ENCODE peak calls at places on chromosomes 2 and 18, in nine cellular contexts. One of them, this sample, is unnamed.
A peak's percentile ranks its signal among the peaks of the same experiment; 100 is the strongest.

GRCh38 chr2:229127471-229127870 is 143.6 kb downstream of the PID1 start:
- DNase-seq in myocyte: no peak
- DNase-seq in brain microvascular endothelial cell: no peak
- DNase-seq in HT1080: no peak
- DNase-seq in memory B cell: no peak
- DNase-seq in NCI-H1694: no peak
- DNase-seq in CD4-positive, CD25-positive, alpha-beta regulatory T cell: no peak
- DNase-seq in COR-L47: no peak
- DNase-seq in Kasumi-1: no peak
- DNase-seq in this sample: no peak

GRCh38 chr2:156907806-156908205 is 349.7 kb upstream of the GALNT5 start:
- DNase-seq in myocyte: no peak
- DNase-seq in brain microvascular endothelial cell: no peak
- DNase-seq in HT1080: no peak
- DNase-seq in memory B cell: no peak
- DNase-seq in NCI-H1694: no peak
- DNase-seq in CD4-positive, CD25-positive, alpha-beta regulatory T cell: no peak
- DNase-seq in COR-L47: no peak
- DNase-seq in Kasumi-1: no peak
- DNase-seq in this sample: peak; percentile 21

GRCh38 chr2:119549236-119549635 is 5.0 kb downstream of the CFAP221 start:
- DNase-seq in myocyte: peak; percentile 18
- DNase-seq in brain microvascular endothelial cell: no peak
- DNase-seq in HT1080: no peak
- DNase-seq in memory B cell: no peak
- DNase-seq in NCI-H1694: peak; percentile 5
- DNase-seq in CD4-positive, CD25-positive, alpha-beta regulatory T cell: no peak
- DNase-seq in COR-L47: no peak
- DNase-seq in Kasumi-1: no peak
- DNase-seq in this sample: no peak

GRCh38 chr18:42929857-42930256 is 185.6 kb downstream of the RIT2 start:
- DNase-seq in myocyte: no peak
- DNase-seq in brain microvascular endothelial cell: peak; percentile 45
- DNase-seq in HT1080: peak; percentile 81
- DNase-seq in memory B cell: no peak
- DNase-seq in NCI-H1694: no peak
- DNase-seq in CD4-positive, CD25-positive, alpha-beta regulatory T cell: no peak
- DNase-seq in COR-L47: no peak
- DNase-seq in Kasumi-1: no peak
- DNase-seq in this sample: no peak

GRCh38 chr2:237738255-237738654 is 60.3 kb upstream of the RBM44 start:
- DNase-seq in myocyte: no peak
- DNase-seq in brain microvascular endothelial cell: no peak
- DNase-seq in HT1080: no peak
- DNase-seq in memory B cell: no peak
- DNase-seq in NCI-H1694: no peak
- DNase-seq in CD4-positive, CD25-positive, alpha-beta regulatory T cell: no peak
- DNase-seq in COR-L47: no peak
- DNase-seq in Kasumi-1: no peak
- DNase-seq in this sample: no peak

GRCh38 chr2:74138952-74139323 is 8.8 kb downstream of the BOLA3 start:
- DNase-seq in myocyte: no peak
- DNase-seq in brain microvascular endothelial cell: no peak
- DNase-seq in HT1080: no peak
- DNase-seq in memory B cell: no peak
- DNase-seq in NCI-H1694: no peak
- DNase-seq in CD4-positive, CD25-positive, alpha-beta regulatory T cell: no peak
- DNase-seq in COR-L47: no peak
- DNase-seq in Kasumi-1: no peak
- DNase-seq in this sample: no peak

GRCh38 chr18:48124857-48125626 is 194.6 kb upstream of the SMAD2 start:
- DNase-seq in myocyte: no peak
- DNase-seq in brain microvascular endothelial cell: no peak
- DNase-seq in HT1080: no peak
- DNase-seq in memory B cell: no peak
- DNase-seq in NCI-H1694: no peak
- DNase-seq in CD4-positive, CD25-positive, alpha-beta regulatory T cell: peak; percentile 40
- DNase-seq in COR-L47: no peak
- DNase-seq in Kasumi-1: no peak
- DNase-seq in this sample: no peak

GRCh38 chr2:168510125-168510756 is 54.2 kb downstream of the CERS6 start:
- DNase-seq in myocyte: no peak
- DNase-seq in brain microvascular endothelial cell: no peak
- DNase-seq in HT1080: no peak
- DNase-seq in memory B cell: no peak
- DNase-seq in NCI-H1694: no peak
- DNase-seq in CD4-positive, CD25-positive, alpha-beta regulatory T cell: no peak
- DNase-seq in COR-L47: no peak
- DNase-seq in Kasumi-1: no peak
- DNase-seq in this sample: no peak

GRCh38 chr2:40488101-40488598 is 36.3 kb upstream of the SLC8A1 start:
- DNase-seq in myocyte: peak; percentile 48
- DNase-seq in brain microvascular endothelial cell: peak; percentile 41
- DNase-seq in HT1080: peak; percentile 65
- DNase-seq in memory B cell: no peak
- DNase-seq in NCI-H1694: peak; percentile 25
- DNase-seq in CD4-positive, CD25-positive, alpha-beta regulatory T cell: no peak
- DNase-seq in COR-L47: peak; percentile 25
- DNase-seq in Kasumi-1: peak; percentile 46
- DNase-seq in this sample: no peak

GRCh38 chr2:188853307-188853706 is 120.9 kb upstream of the COL3A1 start:
- DNase-seq in myocyte: peak; percentile 46
- DNase-seq in brain microvascular endothelial cell: no peak
- DNase-seq in HT1080: no peak
- DNase-seq in memory B cell: no peak
- DNase-seq in NCI-H1694: no peak
- DNase-seq in CD4-positive, CD25-positive, alpha-beta regulatory T cell: no peak
- DNase-seq in COR-L47: no peak
- DNase-seq in Kasumi-1: no peak
- DNase-seq in this sample: no peak

GRCh38 chr2:45786831-45787357 is 135.4 kb downstream of the PRKCE start:
- DNase-seq in myocyte: no peak
- DNase-seq in brain microvascular endothelial cell: no peak
- DNase-seq in HT1080: no peak
- DNase-seq in memory B cell: no peak
- DNase-seq in NCI-H1694: no peak
- DNase-seq in CD4-positive, CD25-positive, alpha-beta regulatory T cell: no peak
- DNase-seq in COR-L47: no peak
- DNase-seq in Kasumi-1: no peak
- DNase-seq in this sample: no peak

GRCh38 chr18:24300703-24301102 is 96.9 kb downstream of the OSBPL1A start:
- DNase-seq in myocyte: no peak
- DNase-seq in brain microvascular endothelial cell: no peak
- DNase-seq in HT1080: no peak
- DNase-seq in memory B cell: no peak
- DNase-seq in NCI-H1694: no peak
- DNase-seq in CD4-positive, CD25-positive, alpha-beta regulatory T cell: no peak
- DNase-seq in COR-L47: no peak
- DNase-seq in Kasumi-1: no peak
- DNase-seq in this sample: no peak

GRCh38 chr18:48825101-48825745 is 125.5 kb downstream of the SMAD7 start:
- DNase-seq in myocyte: no peak
- DNase-seq in brain microvascular endothelial cell: no peak
- DNase-seq in HT1080: no peak
- DNase-seq in memory B cell: no peak
- DNase-seq in NCI-H1694: no peak
- DNase-seq in CD4-positive, CD25-positive, alpha-beta regulatory T cell: no peak
- DNase-seq in COR-L47: no peak
- DNase-seq in Kasumi-1: no peak
- DNase-seq in this sample: no peak

GRCh38 chr2:173962036-173962435 is 3.1 kb downstream of the SP3 start:
- DNase-seq in myocyte: no peak
- DNase-seq in brain microvascular endothelial cell: no peak
- DNase-seq in HT1080: no peak
- DNase-seq in memory B cell: no peak
- DNase-seq in NCI-H1694: no peak
- DNase-seq in CD4-positive, CD25-positive, alpha-beta regulatory T cell: peak; percentile 19
- DNase-seq in COR-L47: no peak
- DNase-seq in Kasumi-1: peak; percentile 71
- DNase-seq in this sample: no peak

GRCh38 chr2:64338910-64339500 is 115.0 kb upstream of the LGALSL start:
- DNase-seq in myocyte: peak; percentile 15
- DNase-seq in brain microvascular endothelial cell: peak; percentile 81
- DNase-seq in HT1080: peak; percentile 84
- DNase-seq in memory B cell: no peak
- DNase-seq in NCI-H1694: no peak
- DNase-seq in CD4-positive, CD25-positive, alpha-beta regulatory T cell: no peak
- DNase-seq in COR-L47: no peak
- DNase-seq in Kasumi-1: no peak
- DNase-seq in this sample: no peak

GRCh38 chr2:32377928-32378327 is 21.1 kb downstream of the BIRC6 start:
- DNase-seq in myocyte: peak; percentile 82
- DNase-seq in brain microvascular endothelial cell: no peak
- DNase-seq in HT1080: no peak
- DNase-seq in memory B cell: no peak
- DNase-seq in NCI-H1694: no peak
- DNase-seq in CD4-positive, CD25-positive, alpha-beta regulatory T cell: no peak
- DNase-seq in COR-L47: no peak
- DNase-seq in Kasumi-1: no peak
- DNase-seq in this sample: no peak

GRCh38 chr2:129236601-129237000 is 742.9 kb upstream of the RAB6C start:
- DNase-seq in myocyte: no peak
- DNase-seq in brain microvascular endothelial cell: no peak
- DNase-seq in HT1080: no peak
- DNase-seq in memory B cell: no peak
- DNase-seq in NCI-H1694: no peak
- DNase-seq in CD4-positive, CD25-positive, alpha-beta regulatory T cell: no peak
- DNase-seq in COR-L47: no peak
- DNase-seq in Kasumi-1: no peak
- DNase-seq in this sample: no peak

GRCh38 chr2:656676-657075 is 20.5 kb downstream of the TMEM18 start:
- DNase-seq in myocyte: no peak
- DNase-seq in brain microvascular endothelial cell: no peak
- DNase-seq in HT1080: no peak
- DNase-seq in memory B cell: no peak
- DNase-seq in NCI-H1694: no peak
- DNase-seq in CD4-positive, CD25-positive, alpha-beta regulatory T cell: peak; percentile 24
- DNase-seq in COR-L47: no peak
- DNase-seq in Kasumi-1: peak; percentile 45
- DNase-seq in this sample: no peak

GRCh38 chr2:190119257-190119656 is 56.7 kb upstream of the MSTN start:
- DNase-seq in myocyte: no peak
- DNase-seq in brain microvascular endothelial cell: no peak
- DNase-seq in HT1080: no peak
- DNase-seq in memory B cell: no peak
- DNase-seq in NCI-H1694: no peak
- DNase-seq in CD4-positive, CD25-positive, alpha-beta regulatory T cell: peak; percentile 4
- DNase-seq in COR-L47: no peak
- DNase-seq in Kasumi-1: no peak
- DNase-seq in this sample: no peak

GRCh38 chr2:75466708-75467311 is 93.9 kb downstream of the EVA1A start:
- DNase-seq in myocyte: peak; percentile 41
- DNase-seq in brain microvascular endothelial cell: peak; percentile 17
- DNase-seq in HT1080: peak; percentile 56
- DNase-seq in memory B cell: peak; percentile 20
- DNase-seq in NCI-H1694: peak; percentile 56
- DNase-seq in CD4-positive, CD25-positive, alpha-beta regulatory T cell: no peak
- DNase-seq in COR-L47: no peak
- DNase-seq in Kasumi-1: no peak
- DNase-seq in this sample: peak; percentile 21

GRCh38 chr2:227180286-227180685 is 15.9 kb downstream of the COL4A3 start:
- DNase-seq in myocyte: no peak
- DNase-seq in brain microvascular endothelial cell: no peak
- DNase-seq in HT1080: no peak
- DNase-seq in memory B cell: no peak
- DNase-seq in NCI-H1694: no peak
- DNase-seq in CD4-positive, CD25-positive, alpha-beta regulatory T cell: no peak
- DNase-seq in COR-L47: no peak
- DNase-seq in Kasumi-1: no peak
- DNase-seq in this sample: no peak

GRCh38 chr2:102796337-102796736 is 34.5 kb downstream of the TMEM182 start:
- DNase-seq in myocyte: no peak
- DNase-seq in brain microvascular endothelial cell: no peak
- DNase-seq in HT1080: no peak
- DNase-seq in memory B cell: no peak
- DNase-seq in NCI-H1694: no peak
- DNase-seq in CD4-positive, CD25-positive, alpha-beta regulatory T cell: no peak
- DNase-seq in COR-L47: peak; percentile 21
- DNase-seq in Kasumi-1: no peak
- DNase-seq in this sample: no peak

GRCh38 chr18:58004317-58004716 is 39.7 kb upstream of the NEDD4L start:
- DNase-seq in myocyte: peak; percentile 18
- DNase-seq in brain microvascular endothelial cell: peak; percentile 23
- DNase-seq in HT1080: peak; percentile 91
- DNase-seq in memory B cell: no peak
- DNase-seq in NCI-H1694: no peak
- DNase-seq in CD4-positive, CD25-positive, alpha-beta regulatory T cell: no peak
- DNase-seq in COR-L47: no peak
- DNase-seq in Kasumi-1: no peak
- DNase-seq in this sample: no peak

GRCh38 chr2:127569274-127570065 is 34.0 kb downstream of the MYO7B start:
- DNase-seq in myocyte: peak; percentile 42
- DNase-seq in brain microvascular endothelial cell: peak; percentile 64
- DNase-seq in HT1080: peak; percentile 90
- DNase-seq in memory B cell: no peak
- DNase-seq in NCI-H1694: no peak
- DNase-seq in CD4-positive, CD25-positive, alpha-beta regulatory T cell: no peak
- DNase-seq in COR-L47: no peak
- DNase-seq in Kasumi-1: no peak
- DNase-seq in this sample: no peak

GRCh38 chr2:39095624-39096023 is 25.2 kb downstream of the SOS1 start:
- DNase-seq in myocyte: no peak
- DNase-seq in brain microvascular endothelial cell: no peak
- DNase-seq in HT1080: no peak
- DNase-seq in memory B cell: no peak
- DNase-seq in NCI-H1694: no peak
- DNase-seq in CD4-positive, CD25-positive, alpha-beta regulatory T cell: no peak
- DNase-seq in COR-L47: no peak
- DNase-seq in Kasumi-1: no peak
- DNase-seq in this sample: no peak

GRCh38 chr2:47771211-47771610 is 11.7 kb upstream of the MSH6 start:
- DNase-seq in myocyte: peak; percentile 71
- DNase-seq in brain microvascular endothelial cell: peak; percentile 99
- DNase-seq in HT1080: peak; percentile 99
- DNase-seq in memory B cell: no peak
- DNase-seq in NCI-H1694: peak; percentile 12
- DNase-seq in CD4-positive, CD25-positive, alpha-beta regulatory T cell: peak; percentile 18
- DNase-seq in COR-L47: peak; percentile 36
- DNase-seq in Kasumi-1: peak; percentile 19
- DNase-seq in this sample: peak; percentile 73